ENCODE peak calls at places on chromosomes 13 and 19, in nine cellular contexts. One of them, this sample, is unnamed.

GRCh38 chr19:13181747-13182388 is 31.7 kb downstream of the IER2 start:
- DNase-seq in ovary: peak
- DNase-seq in sigmoid colon: peak
- DNase-seq in A549: no peak
- DNase-seq in H1: no peak
- DNase-seq in suprapubic skin: no peak
- DNase-seq in stomach: peak
- DNase-seq in tibial nerve: peak
- DNase-seq in K562: peak
- DNase-seq in this sample: peak

GRCh38 chr19:3234800-3235199 is 10.3 kb downstream of the CELF5 start:
- DNase-seq in sigmoid colon: no peak
- DNase-seq in ovary: no peak
- DNase-seq in suprapubic skin: no peak
- DNase-seq in K562: peak
- DNase-seq in tibial nerve: no peak
- DNase-seq in A549: no peak
- DNase-seq in H1: no peak
- DNase-seq in stomach: no peak
- DNase-seq in this sample: peak

GRCh38 chr13:33182729-33183128 is 102.8 kb downstream of the STARD13 start:
- DNase-seq in suprapubic skin: no peak
- DNase-seq in sigmoid colon: no peak
- DNase-seq in ovary: no peak
- DNase-seq in tibial nerve: no peak
- DNase-seq in K562: no peak
- DNase-seq in A549: no peak
- DNase-seq in stomach: no peak
- DNase-seq in H1: no peak
- DNase-seq in this sample: no peak

GRCh38 chr19:17390665-17391370 is 3.2 kb downstream of the CCDC194 start:
- DNase-seq in A549: peak
- DNase-seq in K562: peak
- DNase-seq in suprapubic skin: peak
- DNase-seq in ovary: peak
- DNase-seq in sigmoid colon: peak
- DNase-seq in stomach: peak
- DNase-seq in tibial nerve: peak
- DNase-seq in H1: peak
- DNase-seq in this sample: peak

GRCh38 chr13:33634526-33635111 is 183.3 kb upstream of the RFC3 start:
- DNase-seq in suprapubic skin: no peak
- DNase-seq in sigmoid colon: no peak
- DNase-seq in stomach: no peak
- DNase-seq in ovary: peak
- DNase-seq in A549: no peak
- DNase-seq in K562: no peak
- DNase-seq in H1: no peak
- DNase-seq in tibial nerve: no peak
- DNase-seq in this sample: no peak

GRCh38 chr19:58118979-58119733 is 21.1 kb upstream of the ZSCAN18 start:
- DNase-seq in stomach: no peak
- DNase-seq in ovary: no peak
- DNase-seq in sigmoid colon: no peak
- DNase-seq in suprapubic skin: no peak
- DNase-seq in K562: no peak
- DNase-seq in tibial nerve: no peak
- DNase-seq in H1: no peak
- DNase-seq in A549: no peak
- DNase-seq in this sample: no peak

GRCh38 chr19:53977991-53978731 is 13.3 kb upstream of the CACNG6 start:
- DNase-seq in K562: peak
- DNase-seq in ovary: no peak
- DNase-seq in tibial nerve: peak
- DNase-seq in sigmoid colon: no peak
- DNase-seq in A549: peak
- DNase-seq in stomach: no peak
- DNase-seq in H1: peak
- DNase-seq in suprapubic skin: no peak
- DNase-seq in this sample: peak

GRCh38 chr19:794989-795658 is 2.1 kb upstream of the PTBP1 start:
- DNase-seq in H1: no peak
- DNase-seq in A549: no peak
- DNase-seq in ovary: peak
- DNase-seq in K562: no peak
- DNase-seq in tibial nerve: no peak
- DNase-seq in suprapubic skin: no peak
- DNase-seq in stomach: no peak
- DNase-seq in sigmoid colon: no peak
- DNase-seq in this sample: no peak

DNA sequence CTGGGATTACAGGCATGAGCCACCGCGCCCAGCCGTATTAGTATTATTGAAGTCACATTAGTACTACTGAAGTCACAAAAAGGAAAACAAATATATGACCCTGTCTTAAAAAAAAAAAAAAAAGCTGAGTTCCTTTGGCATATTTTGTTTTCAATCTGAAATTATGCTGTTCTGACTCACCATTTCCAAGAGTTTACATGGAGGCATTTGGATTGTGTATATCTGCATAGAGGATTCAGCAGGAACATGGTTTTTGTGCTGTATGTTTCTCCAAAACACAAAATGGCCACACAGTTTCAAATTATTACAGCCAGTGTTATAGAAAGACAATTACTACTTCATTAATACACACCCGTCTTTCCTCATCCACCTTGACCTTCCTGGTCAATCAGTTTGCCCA is 103.5 kb upstream of the TSC22D1 start:
- DNase-seq in suprapubic skin: no peak
- DNase-seq in ovary: no peak
- DNase-seq in H1: no peak
- DNase-seq in sigmoid colon: no peak
- DNase-seq in tibial nerve: no peak
- DNase-seq in stomach: no peak
- DNase-seq in A549: no peak
- DNase-seq in K562: no peak
- DNase-seq in this sample: no peak
- TF ChIP-seq EP300 in suprapubic skin: no peak
- TF ChIP-seq EP300 in ovary: no peak
- TF ChIP-seq EP300 in H1: no peak
- TF ChIP-seq EP300 in sigmoid colon: no peak
- TF ChIP-seq EP300 in tibial nerve: no peak
- TF ChIP-seq EP300 in stomach: no peak
- TF ChIP-seq EP300 in A549: no peak
- TF ChIP-seq EP300 in K562: no peak
- TF ChIP-seq EP300 in this sample: no peak

GRCh38 chr13:30156270-30156669 is 151.1 kb downstream of the KATNAL1 start:
- DNase-seq in K562: no peak
- DNase-seq in suprapubic skin: no peak
- DNase-seq in sigmoid colon: peak
- DNase-seq in tibial nerve: no peak
- DNase-seq in H1: no peak
- DNase-seq in stomach: no peak
- DNase-seq in ovary: no peak
- DNase-seq in A549: no peak
- DNase-seq in this sample: no peak

GRCh38 chr13:30158774-30159445 is 148.4 kb downstream of the KATNAL1 start:
- DNase-seq in ovary: peak
- DNase-seq in tibial nerve: peak
- DNase-seq in K562: no peak
- DNase-seq in stomach: peak
- DNase-seq in H1: no peak
- DNase-seq in suprapubic skin: no peak
- DNase-seq in A549: no peak
- DNase-seq in sigmoid colon: peak
- DNase-seq in this sample: no peak

GRCh38 chr13:30154931-30155330 is 152.4 kb downstream of the KATNAL1 start:
- DNase-seq in ovary: no peak
- DNase-seq in sigmoid colon: peak
- DNase-seq in H1: no peak
- DNase-seq in stomach: no peak
- DNase-seq in A549: no peak
- DNase-seq in tibial nerve: no peak
- DNase-seq in suprapubic skin: no peak
- DNase-seq in K562: no peak
- DNase-seq in this sample: no peak

GRCh38 chr13:30157616-30157993 is 149.7 kb downstream of the KATNAL1 start:
- DNase-seq in K562: no peak
- DNase-seq in tibial nerve: no peak
- DNase-seq in H1: no peak
- DNase-seq in ovary: no peak
- DNase-seq in stomach: no peak
- DNase-seq in A549: no peak
- DNase-seq in sigmoid colon: no peak
- DNase-seq in suprapubic skin: no peak
- DNase-seq in this sample: no peak

DNA sequence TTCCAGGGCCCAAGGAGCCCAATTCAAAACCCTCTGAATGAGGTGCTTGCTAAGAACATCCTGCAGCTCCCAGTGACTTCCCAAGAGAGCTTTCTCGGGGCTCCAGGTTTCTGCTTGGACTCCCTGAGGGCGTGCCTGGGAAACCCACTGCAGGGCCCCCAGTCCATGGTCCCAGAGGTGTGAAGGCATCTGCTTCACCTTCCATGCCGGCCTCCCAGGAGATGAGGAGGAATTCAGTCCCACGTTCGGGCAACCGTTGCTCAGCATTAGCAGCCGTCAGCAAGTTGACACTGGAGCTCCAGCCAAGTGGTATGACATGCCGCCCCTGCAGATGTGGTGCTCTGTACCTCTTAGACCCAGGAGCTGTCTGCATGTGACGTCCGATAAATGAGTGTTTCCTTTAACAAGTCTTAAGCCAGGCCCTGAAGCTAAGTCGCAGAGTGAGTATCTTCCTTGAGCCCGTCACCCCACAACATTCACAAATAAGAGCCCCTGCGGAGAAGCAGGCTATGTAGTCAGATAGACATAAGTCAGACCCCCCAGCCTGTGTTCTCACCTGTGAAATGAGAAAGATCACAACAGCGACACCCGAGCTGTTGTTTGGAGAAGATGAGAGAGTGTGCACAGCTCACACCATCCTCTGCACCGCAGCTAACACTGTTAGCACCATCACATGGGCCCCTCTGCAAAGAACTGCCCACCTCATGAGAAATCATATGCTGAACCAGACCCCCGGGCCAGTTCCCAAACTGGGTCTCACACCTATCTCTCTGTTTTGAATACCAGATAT is 150.3 kb downstream of the KATNAL1 start:
- DNase-seq in H1: no peak
- DNase-seq in sigmoid colon: peak
- DNase-seq in suprapubic skin: no peak
- DNase-seq in A549: no peak
- DNase-seq in tibial nerve: no peak
- DNase-seq in stomach: no peak
- DNase-seq in K562: no peak
- DNase-seq in ovary: no peak
- DNase-seq in this sample: no peak
- TF ChIP-seq EP300 in H1: no peak
- TF ChIP-seq EP300 in sigmoid colon: no peak
- TF ChIP-seq EP300 in suprapubic skin: no peak
- TF ChIP-seq EP300 in A549: no peak
- TF ChIP-seq EP300 in tibial nerve: no peak
- TF ChIP-seq EP300 in stomach: no peak
- TF ChIP-seq EP300 in K562: no peak
- TF ChIP-seq EP300 in ovary: no peak
- TF ChIP-seq EP300 in this sample: no peak

DNA sequence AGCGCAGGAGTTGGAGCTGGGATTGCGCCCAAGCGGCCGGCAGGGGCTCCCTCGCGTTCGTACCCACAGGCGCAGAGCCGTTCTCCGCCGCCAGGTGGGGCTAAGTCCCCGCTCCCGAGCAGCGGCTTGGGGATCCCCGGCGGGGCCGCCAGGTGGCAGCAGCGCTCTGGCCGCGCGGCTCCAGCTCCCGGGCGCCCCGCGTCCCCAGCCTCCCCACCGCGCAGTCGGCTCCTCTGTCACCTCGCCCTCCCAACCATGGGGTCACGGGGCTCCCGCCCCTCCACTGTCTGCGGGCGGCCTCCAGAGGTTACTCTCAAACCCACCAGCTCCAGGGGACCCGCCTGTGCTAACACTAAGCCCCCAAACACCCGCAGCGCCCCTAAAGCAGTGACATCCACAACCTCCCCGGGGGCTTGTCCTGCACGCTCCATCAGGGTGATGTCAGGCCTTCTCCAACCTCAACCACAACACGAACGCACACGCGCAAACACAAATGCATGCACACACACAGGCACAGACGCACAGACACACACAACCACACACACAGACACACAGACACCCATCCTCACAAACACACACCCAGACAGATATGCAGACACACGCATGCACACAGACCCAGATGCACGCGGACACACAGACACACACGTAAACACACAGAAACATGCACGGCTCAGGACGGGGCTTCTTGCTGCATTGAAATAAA is 18.4 kb upstream of the KCTD15 start:
- DNase-seq in ovary: peak
- DNase-seq in stomach: peak
- DNase-seq in K562: peak
- DNase-seq in H1: no peak
- DNase-seq in sigmoid colon: peak
- DNase-seq in suprapubic skin: no peak
- DNase-seq in A549: peak
- DNase-seq in tibial nerve: peak
- DNase-seq in this sample: peak
- TF ChIP-seq EP300 in ovary: no peak
- TF ChIP-seq EP300 in stomach: no peak
- TF ChIP-seq EP300 in K562: no peak
- TF ChIP-seq EP300 in H1: no peak
- TF ChIP-seq EP300 in sigmoid colon: no peak
- TF ChIP-seq EP300 in suprapubic skin: no peak
- TF ChIP-seq EP300 in A549: no peak
- TF ChIP-seq EP300 in tibial nerve: no peak
- TF ChIP-seq EP300 in this sample: no peak

GRCh38 chr19:48899781-48900476 is at the start of gene NUCB1:
- DNase-seq in sigmoid colon: peak
- DNase-seq in K562: peak
- DNase-seq in suprapubic skin: peak
- DNase-seq in A549: peak
- DNase-seq in H1: peak
- DNase-seq in tibial nerve: peak
- DNase-seq in ovary: peak
- DNase-seq in stomach: peak
- DNase-seq in this sample: peak

GRCh38 chr19:48896191-48896720 is 2.3 kb downstream of the TULP2 start:
- DNase-seq in A549: no peak
- DNase-seq in K562: peak
- DNase-seq in stomach: no peak
- DNase-seq in suprapubic skin: peak
- DNase-seq in sigmoid colon: peak
- DNase-seq in H1: peak
- DNase-seq in tibial nerve: peak
- DNase-seq in ovary: peak
- DNase-seq in this sample: peak

GRCh38 chr19:48897181-48897580 is 1.4 kb downstream of the TULP2 start:
- DNase-seq in sigmoid colon: no peak
- DNase-seq in stomach: no peak
- DNase-seq in K562: no peak
- DNase-seq in A549: no peak
- DNase-seq in ovary: no peak
- DNase-seq in suprapubic skin: no peak
- DNase-seq in H1: no peak
- DNase-seq in tibial nerve: no peak
- DNase-seq in this sample: no peak

GRCh38 chr19:48905664-48906063 is 5.6 kb downstream of the NUCB1 start:
- DNase-seq in ovary: no peak
- DNase-seq in H1: no peak
- DNase-seq in sigmoid colon: no peak
- DNase-seq in stomach: no peak
- DNase-seq in K562: no peak
- DNase-seq in tibial nerve: no peak
- DNase-seq in A549: no peak
- DNase-seq in suprapubic skin: no peak
- DNase-seq in this sample: no peak

DNA sequence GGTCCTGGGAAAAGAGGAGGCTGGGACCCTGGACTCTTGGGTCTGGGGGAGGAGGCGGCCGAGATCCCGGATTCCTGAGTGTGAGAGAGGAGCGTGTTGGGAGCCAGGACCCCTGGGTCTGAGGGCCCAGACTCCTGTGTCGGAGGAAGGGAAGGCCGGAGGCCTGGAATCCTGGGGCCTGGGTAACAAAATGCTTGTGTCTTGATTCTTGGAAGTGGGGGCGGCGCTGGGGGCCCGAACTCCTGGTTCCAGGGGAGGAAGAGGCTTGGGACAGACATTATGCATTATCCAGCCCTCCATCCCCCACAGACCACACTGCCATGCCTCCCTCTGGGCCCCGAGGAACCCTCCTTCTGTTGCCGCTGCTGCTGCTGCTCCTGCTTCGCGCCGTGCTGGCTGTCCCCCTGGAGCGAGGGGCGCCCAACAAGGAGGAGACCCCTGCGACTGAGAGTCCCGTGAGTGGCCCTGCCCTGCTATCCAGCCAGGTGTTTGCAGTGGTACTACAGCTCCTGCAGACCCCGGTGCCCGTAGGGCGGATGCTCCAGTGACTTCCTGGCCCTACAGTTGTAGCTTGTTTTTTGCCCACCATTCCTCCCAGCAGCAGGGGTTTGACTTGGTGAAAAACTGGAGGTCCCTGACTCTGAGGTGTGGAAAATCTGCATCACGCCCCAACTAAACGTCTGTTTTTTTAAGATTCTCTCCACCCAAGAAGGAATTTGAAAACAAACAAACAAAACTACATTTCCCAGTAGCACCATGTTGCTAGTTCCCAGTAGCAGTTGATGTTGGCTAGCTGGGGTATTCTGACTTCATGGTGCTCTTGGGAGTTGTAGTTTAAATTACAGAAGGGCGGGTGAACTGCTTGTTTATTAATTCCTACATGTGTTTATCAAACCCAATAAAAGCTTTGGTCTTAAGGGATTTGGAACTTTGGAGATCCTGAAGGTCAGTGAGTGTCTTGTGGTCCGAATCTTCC is 653 bp downstream of the NUCB1 start:
- DNase-seq in sigmoid colon: peak
- DNase-seq in K562: no peak
- DNase-seq in H1: no peak
- DNase-seq in suprapubic skin: no peak
- DNase-seq in stomach: no peak
- DNase-seq in ovary: peak
- DNase-seq in tibial nerve: no peak
- DNase-seq in A549: peak
- DNase-seq in this sample: peak
- TF ChIP-seq EP300 in sigmoid colon: no peak
- TF ChIP-seq EP300 in K562: no peak
- TF ChIP-seq EP300 in H1: no peak
- TF ChIP-seq EP300 in suprapubic skin: no peak
- TF ChIP-seq EP300 in stomach: no peak
- TF ChIP-seq EP300 in ovary: no peak
- TF ChIP-seq EP300 in tibial nerve: no peak
- TF ChIP-seq EP300 in A549: no peak
- TF ChIP-seq EP300 in this sample: no peak

This sample was measured in SK-N-SH.